ENCODE peak calls at places on chromosome 20, in six cellular contexts. W, Y, U, M, B and D are unnamed samples.
A peak's percentile ranks its signal among the peaks of the same experiment; 100 is the strongest.

GRCh38 chr20:24991897-24992419 is 593 bp downstream of the APMAP start:
- DNase-seq in W (no peak), Y (peak; percentile 65), U (no peak), M (no peak), B (no peak), D (peak; percentile 85)

GRCh38 chr20:41499961-41500725 is 118.0 kb downstream of the CHD6 start:
- DNase-seq in W (no peak), Y (no peak), U (no peak), M (no peak), B (peak; percentile 19), D (no peak)

GRCh38 chr20:36591854-36592641 is 13.5 kb upstream of the RAB5IF start:
- DNase-seq in W (peak; percentile 60), Y (no peak), U (peak; percentile 54), M (peak; percentile 22), B (no peak), D (no peak)

GRCh38 chr20:32945710-32946221 is 58.5 kb downstream of the SUN5 start:
- DNase-seq in W (peak; percentile 34), Y (no peak), U (no peak), M (peak; percentile 21), B (no peak), D (no peak)

GRCh38 chr20:43824699-43825402 is 89.8 kb upstream of the TOX2 start:
- DNase-seq in W (peak; percentile 64), Y (no peak), U (peak; percentile 39), M (no peak), B (peak; percentile 58), D (no peak)

GRCh38 chr20:43444107-43444506 is 13.6 kb upstream of the SRSF6 start:
- DNase-seq in W (no peak), Y (no peak), U (peak; percentile 16), M (no peak), B (no peak), D (no peak)

GRCh38 chr20:32158943-32159660 is 48.4 kb downstream of the PLAGL2 start:
- DNase-seq in W (no peak), Y (no peak), U (no peak), M (no peak), B (no peak), D (no peak)

GRCh38 chr20:36311141-36311853 is 5.2 kb downstream of the DLGAP4 start:
- DNase-seq in W (peak; percentile 7), Y (peak; percentile 39), U (no peak), M (no peak), B (no peak), D (peak; percentile 32)

GRCh38 chr20:11128131-11128831 is 454.5 kb upstream of the JAG1 start:
- DNase-seq in W (peak; percentile 58), Y (no peak), U (no peak), M (no peak), B (no peak), D (no peak)

GRCh38 chr20:7159903-7160302 is 392.4 kb downstream of the BMP2 start:
- DNase-seq in W (no peak), Y (no peak), U (no peak), M (no peak), B (no peak), D (no peak)

GRCh38 chr20:7410150-7410549 is 530.1 kb downstream of the HAO1 start:
- DNase-seq in W (no peak), Y (no peak), U (no peak), M (no peak), B (no peak), D (no peak)

GRCh38 chr20:35510946-35511735 is 18.3 kb downstream of the C20orf173 start:
- DNase-seq in W (no peak), Y (no peak), U (no peak), M (no peak), B (peak; percentile 66), D (no peak)

GRCh38 chr20:37564016-37564387 is 36.3 kb upstream of the BLCAP start:
- DNase-seq in W (no peak), Y (peak; percentile 48), U (no peak), M (no peak), B (no peak), D (no peak)

GRCh38 chr20:44222969-44223368 is 12.4 kb upstream of the OSER1 start:
- DNase-seq in W (no peak), Y (no peak), U (peak; percentile 76), M (peak; percentile 10), B (no peak), D (no peak)

GRCh38 chr20:20606046-20606445 is 106.4 kb downstream of the RALGAPA2 start:
- DNase-seq in W (no peak), Y (no peak), U (no peak), M (no peak), B (no peak), D (no peak)

GRCh38 chr20:35252037-35252461 is 25.6 kb downstream of the MMP24 start:
- DNase-seq in W (no peak), Y (no peak), U (no peak), M (no peak), B (no peak), D (no peak)

GRCh38 chr20:35327074-35327976 is 35.1 kb upstream of the FAM83C start:
- DNase-seq in W (peak; percentile 48), Y (no peak), U (no peak), M (no peak), B (no peak), D (no peak)

GRCh38 chr20:4472906-4473305 is 248.8 kb upstream of the PRND start:
- DNase-seq in W (peak; percentile 42), Y (no peak), U (no peak), M (no peak), B (no peak), D (no peak)

GRCh38 chr20:4470375-4470774 is 251.3 kb upstream of the PRND start:
- DNase-seq in W (peak; percentile 69), Y (no peak), U (no peak), M (no peak), B (peak; percentile 78), D (no peak)

GRCh38 chr20:4471221-4471620 is 250.5 kb upstream of the PRND start:
- DNase-seq in W (no peak), Y (no peak), U (no peak), M (no peak), B (peak; percentile 44), D (no peak)

GRCh38 chr20:4468114-4468513 is 253.6 kb upstream of the PRND start:
- DNase-seq in W (no peak), Y (no peak), U (no peak), M (no peak), B (no peak), D (no peak)

GRCh38 chr20:4469910-4470309 is 251.8 kb upstream of the PRND start:
- DNase-seq in W (no peak), Y (no peak), U (no peak), M (no peak), B (no peak), D (no peak)
- H3K27ac ChIP-seq in W (no peak overlapping the region), Y (no peak overlapping the region), U (no peak overlapping the region), M (no peak overlapping the region), B (no peak overlapping the region), D (no peak overlapping the region)

DNA sequence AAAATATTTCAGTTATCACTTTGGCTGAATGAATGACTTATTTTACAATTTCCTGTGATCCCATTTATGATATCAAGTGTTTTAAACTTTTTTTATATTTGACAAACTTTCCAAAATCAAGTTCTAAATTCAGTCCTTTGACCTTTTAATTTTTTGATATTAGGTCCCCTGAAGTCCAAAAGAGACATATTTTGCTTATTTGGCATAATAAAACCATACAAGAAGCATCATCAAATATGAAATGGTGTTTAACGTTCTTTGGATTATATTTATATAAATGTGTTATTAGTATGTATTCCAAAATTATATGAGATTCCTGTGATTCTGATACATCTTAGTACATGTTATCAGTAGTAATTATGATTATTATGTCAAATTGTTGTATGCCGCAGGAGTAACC is 38.7 kb downstream of the ZNF133 start:
- DNase-seq in W (no peak), Y (no peak), U (no peak), M (no peak), B (no peak), D (no peak)
- H3K27ac ChIP-seq in W (no peak overlapping the region), Y (no peak overlapping the region), U (no peak overlapping the region), M (no peak overlapping the region), B (no peak overlapping the region), D (no peak overlapping the region)

GRCh38 chr20:51514252-51514651 is 28.3 kb downstream of the NFATC2 start:
- DNase-seq in W (no peak), Y (no peak), U (no peak), M (no peak), B (no peak), D (no peak)
- H3K27ac ChIP-seq in W (no peak overlapping the region), Y (no peak overlapping the region), U (no peak overlapping the region), M (no peak overlapping the region), B (no peak overlapping the region), D (no peak overlapping the region)

DNA sequence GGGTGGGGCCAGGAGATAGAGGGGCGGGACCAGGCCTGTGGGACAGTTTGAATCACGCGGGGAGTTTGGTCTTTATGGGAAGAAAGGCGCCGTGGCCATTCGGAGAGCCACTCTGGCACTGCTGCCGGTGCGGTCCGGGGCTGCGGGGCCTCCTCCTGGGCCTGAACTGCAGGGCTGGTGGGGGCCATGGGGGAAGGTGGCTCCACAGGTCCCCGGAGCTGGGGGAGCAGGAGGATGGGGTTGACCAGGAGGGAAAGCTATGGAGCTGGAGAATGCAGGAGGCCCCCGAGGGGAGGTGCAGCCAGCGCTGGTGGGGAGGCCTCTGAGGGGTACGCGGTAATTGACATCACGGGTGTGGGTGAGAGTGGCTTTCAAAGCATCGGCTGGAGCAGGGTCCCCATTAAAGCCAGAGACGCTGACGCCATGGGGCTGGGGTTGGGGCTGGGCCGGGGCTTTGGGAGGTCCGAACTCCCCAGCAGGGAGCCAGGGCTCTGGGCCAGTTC is 1.8 kb upstream of the BHLHE23 start:
- DNase-seq in W (no peak), Y (no peak), U (no peak), M (no peak), B (no peak), D (no peak)
- H3K27ac ChIP-seq in W (no peak overlapping the region), Y (no peak overlapping the region), U (no peak overlapping the region), M (no peak overlapping the region), B (no peak overlapping the region), D (no peak overlapping the region)

DNA sequence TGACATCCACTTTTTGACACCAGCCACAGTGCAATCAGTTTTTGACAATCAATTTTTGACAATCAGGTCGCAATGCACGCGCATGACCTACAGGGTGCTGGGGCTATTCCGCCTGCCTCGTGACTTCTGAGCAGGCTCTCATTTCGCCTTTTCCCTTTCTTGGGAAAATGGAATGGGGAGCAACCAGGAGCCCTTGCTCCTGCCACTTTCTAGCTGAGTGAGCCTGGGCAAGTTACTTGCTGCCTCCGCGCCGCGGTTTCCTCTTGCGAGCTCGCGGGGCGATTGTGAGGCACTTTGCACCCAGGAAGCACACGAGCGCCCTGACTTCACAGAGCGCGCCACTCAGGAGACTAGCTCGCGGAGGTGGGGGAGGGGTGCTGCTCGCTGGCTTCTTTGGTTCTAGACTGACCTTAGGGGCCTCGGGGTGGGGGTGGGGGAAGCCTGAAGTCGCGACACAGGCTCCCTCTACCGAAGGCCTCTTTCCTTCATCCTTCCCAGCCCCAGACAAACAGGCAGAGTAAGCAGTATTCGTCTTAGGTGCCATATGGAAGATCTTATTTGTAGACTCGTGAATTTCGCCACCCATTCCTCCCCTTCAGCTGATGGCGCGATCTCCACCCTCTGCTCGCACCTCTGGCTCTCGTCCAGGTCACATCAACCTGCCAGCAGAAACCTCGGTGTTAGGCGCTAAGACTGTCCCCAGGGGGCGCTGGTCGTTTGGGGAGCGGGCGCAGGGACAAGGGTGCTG is 4.6 kb downstream of the TP53TG5 start:
- DNase-seq in W (peak; percentile 81), Y (peak; percentile 93), U (peak; percentile 90), M (peak; percentile 57), B (peak; percentile 29), D (peak; percentile 95)
- H3K27ac ChIP-seq in W (no peak overlapping the region), Y (peak overlapping the region; percentile 84), U (no peak overlapping the region), M (no peak overlapping the region), B (no peak overlapping the region), D (no peak overlapping the region)

GRCh38 chr20:1844723-1845523 is 50.3 kb upstream of the SIRPA start:
- DNase-seq in W (peak; percentile 85), Y (peak; percentile 74), U (no peak), M (no peak), B (peak; percentile 43), D (no peak)
- H3K27ac ChIP-seq in W (no peak overlapping the region), Y (no peak overlapping the region), U (no peak overlapping the region), M (no peak overlapping the region), B (no peak overlapping the region), D (no peak overlapping the region)

GRCh38 chr20:48711696-48712464 is 115.9 kb downstream of the PREX1 start:
- DNase-seq in W (no peak), Y (no peak), U (no peak), M (no peak), B (no peak), D (no peak)
- H3K27ac ChIP-seq in W (no peak overlapping the region), Y (no peak overlapping the region), U (no peak overlapping the region), M (no peak overlapping the region), B (no peak overlapping the region), D (no peak overlapping the region)